ENCODE peak calls at places on chromosomes 5 and 9, in six cellular contexts. Y is ovary, W is upper lobe of right lung, I is brain microvascular endothelial cell, E is heart left ventricle, T is left ventricle myocardium inferior. X is an unnamed sample. For H3K36me3, the result is how much of the 10 kb centered on the place peaks cover.

GRCh38 chr5:135367070-135367469 is 32.0 kb downstream of the MACROH2A1 start:
- DNase-seq in Y (no peak), W (no peak), I (no peak), E (no peak), T (no peak), X (no peak)

GRCh38 chr5:37668524-37669047 is 171.3 kb downstream of the GDNF start:
- DNase-seq in Y (peak), W (no peak), I (peak), E (no peak), T (no peak), X (peak)

GRCh38 chr9:5531251-5531972 is 21.1 kb downstream of the PDCD1LG2 start:
- DNase-seq in Y (no peak), W (no peak), I (no peak), E (no peak), T (no peak), X (no peak)

GRCh38 chr5:146388418-146388817 is 49.8 kb downstream of the POU4F3 start:
- DNase-seq in Y (no peak), W (no peak), I (peak), E (no peak), T (no peak), X (no peak)

GRCh38 chr5:168649306-168649705 is 70.1 kb upstream of the PANK3 start:
- DNase-seq in Y (no peak), W (no peak), I (peak), E (no peak), T (no peak), X (no peak)

GRCh38 chr9:22278426-22278825 is 168.2 kb upstream of the DMRTA1 start:
- DNase-seq in Y (no peak), W (no peak), I (peak), E (no peak), T (no peak), X (no peak)

GRCh38 chr9:90907056-90907445 is 105.4 kb downstream of the SYK start:
- DNase-seq in Y (no peak), W (no peak), I (no peak), E (no peak), T (no peak), X (no peak)

GRCh38 chr5:159836691-159837090 is 79.6 kb upstream of the ADRA1B start:
- DNase-seq in Y (no peak), W (no peak), I (no peak), E (no peak), T (no peak), X (no peak)

GRCh38 chr9:93648836-93649235 is 72.5 kb downstream of the PHF2 start:
- DNase-seq in Y (peak), W (peak), I (no peak), E (peak), T (no peak), X (no peak)

GRCh38 chr5:173638631-173639030 is 22.2 kb upstream of the BOD1 start:
- DNase-seq in Y (no peak), W (no peak), I (no peak), E (no peak), T (no peak), X (no peak)

GRCh38 chr9:33628865-33629410 is 104.9 kb downstream of the ANKRD18B start:
- DNase-seq in Y (no peak), W (no peak), I (no peak), E (no peak), T (no peak), X (no peak)

GRCh38 chr5:150595466-150596031 is 44.9 kb upstream of the SYNPO start:
- DNase-seq in Y (no peak), W (peak), I (peak), E (no peak), T (peak), X (no peak)

GRCh38 chr5:96404191-96404867 is 28.7 kb downstream of the PCSK1 start:
- DNase-seq in Y (no peak), W (no peak), I (no peak), E (no peak), T (no peak), X (no peak)

GRCh38 chr5:16920109-16920816 is 15.8 kb downstream of the MYO10 start:
- DNase-seq in Y (no peak), W (no peak), I (no peak), E (no peak), T (no peak), X (no peak)

GRCh38 chr5:52605317-52605991 is 182.3 kb upstream of the ITGA1 start:
- DNase-seq in Y (no peak), W (no peak), I (no peak), E (no peak), T (no peak), X (no peak)

GRCh38 chr5:80915716-80916115 is 44.4 kb upstream of the RASGRF2 start:
- DNase-seq in Y (no peak), W (no peak), I (peak), E (no peak), T (no peak), X (no peak)

DNA sequence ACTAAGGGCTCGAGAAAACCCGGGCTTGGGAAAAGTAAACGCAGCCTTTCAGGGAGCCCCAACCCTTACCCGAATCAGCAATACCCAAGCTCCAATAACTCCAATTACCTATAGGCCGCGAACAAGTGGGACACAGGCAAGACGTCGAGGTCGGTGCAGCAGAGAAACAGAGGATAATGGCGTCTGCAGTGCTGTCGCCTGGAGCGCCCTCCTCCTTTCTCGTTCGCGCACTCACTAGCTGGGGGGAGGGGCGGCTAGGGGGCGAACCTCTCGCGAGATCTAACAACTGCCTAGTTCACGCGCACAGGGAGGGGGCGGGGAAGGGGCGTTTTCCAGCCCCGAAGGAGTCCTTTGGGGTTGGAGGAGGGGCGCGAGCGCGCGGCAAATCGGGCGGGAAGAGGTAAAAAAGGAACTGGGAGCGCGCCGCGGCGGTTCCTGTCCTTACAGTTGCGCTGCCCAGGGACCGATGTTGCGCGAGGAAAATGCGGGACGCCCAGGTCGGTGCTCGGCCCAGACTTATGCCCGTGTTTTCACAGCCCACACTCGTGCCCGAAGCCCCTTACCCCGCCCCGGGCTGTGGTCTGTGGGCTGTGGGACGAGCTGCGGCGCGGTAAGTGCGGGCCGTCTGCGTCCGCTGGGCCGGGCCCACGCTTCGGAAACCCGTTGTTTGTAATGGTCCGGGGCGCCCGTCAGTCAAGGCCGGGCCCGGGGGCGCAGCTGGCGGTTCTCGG is at the start of gene RMI1:
- DNase-seq in Y (peak), W (peak), I (peak), E (peak), T (peak), X (peak)
- TF ChIP-seq CTCF in Y (no peak), W (no peak), I (no peak), E (no peak), T (no peak), X (peak)

GRCh38 chr5:36301858-36302603 is at the start of gene RANBP3L:
- DNase-seq in Y (no peak), W (no peak), I (no peak), E (no peak), T (no peak), X (no peak)

GRCh38 chr5:36300181-36300926 is 1.3 kb downstream of the RANBP3L start:
- DNase-seq in Y (no peak), W (no peak), I (no peak), E (no peak), T (no peak), X (peak)

GRCh38 chr5:36298546-36298945 is 3.2 kb downstream of the RANBP3L start:
- DNase-seq in Y (no peak), W (no peak), I (no peak), E (no peak), T (no peak), X (peak)

GRCh38 chr5:36304095-36304494 is 2.4 kb upstream of the RANBP3L start:
- DNase-seq in Y (no peak), W (no peak), I (no peak), E (no peak), T (no peak), X (no peak)

GRCh38 chr5:36300927-36301540 is 668 bp downstream of the RANBP3L start:
- DNase-seq in Y (no peak), W (no peak), I (no peak), E (no peak), T (no peak), X (no peak)
- H3K4me3 ChIP-seq in Y (no peak), W (peak), I (no peak), E (peak), T (peak), X (no peak)

DNA sequence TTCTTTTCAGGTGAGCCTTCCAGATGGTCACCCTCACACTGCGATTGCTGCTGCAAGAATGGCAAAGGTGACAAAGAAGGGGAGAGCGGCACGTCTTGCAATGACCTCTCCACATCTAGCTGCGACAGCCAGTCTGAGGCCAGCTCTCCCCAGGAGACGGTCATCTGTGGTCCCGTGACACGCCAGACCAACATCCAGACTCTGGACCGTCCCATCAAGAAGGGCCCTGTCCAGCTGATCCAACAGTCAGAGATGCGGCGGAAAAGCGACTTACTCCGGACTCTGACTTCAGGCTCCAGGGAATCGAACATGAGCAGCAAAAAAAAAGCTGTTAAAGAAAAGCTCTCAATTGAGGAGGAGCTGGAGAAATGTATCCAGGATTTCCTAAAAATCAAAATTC is 303.0 kb downstream of the KCTD16 start:
- DNase-seq in Y (no peak), W (no peak), I (no peak), E (no peak), T (no peak), X (no peak)
- H3K36me3 ChIP-seq in Y (under half), W (under half), I (under half), E (under half), T (under half), X (under half)

GRCh38 chr9:128552153-128552743 is at the start of gene SPTAN1:
- DNase-seq in Y (peak), W (peak), I (peak), E (peak), T (peak), X (peak)
- TF ChIP-seq CTCF in Y (no peak), W (peak), I (no peak), E (no peak), T (peak), X (peak)

DNA sequence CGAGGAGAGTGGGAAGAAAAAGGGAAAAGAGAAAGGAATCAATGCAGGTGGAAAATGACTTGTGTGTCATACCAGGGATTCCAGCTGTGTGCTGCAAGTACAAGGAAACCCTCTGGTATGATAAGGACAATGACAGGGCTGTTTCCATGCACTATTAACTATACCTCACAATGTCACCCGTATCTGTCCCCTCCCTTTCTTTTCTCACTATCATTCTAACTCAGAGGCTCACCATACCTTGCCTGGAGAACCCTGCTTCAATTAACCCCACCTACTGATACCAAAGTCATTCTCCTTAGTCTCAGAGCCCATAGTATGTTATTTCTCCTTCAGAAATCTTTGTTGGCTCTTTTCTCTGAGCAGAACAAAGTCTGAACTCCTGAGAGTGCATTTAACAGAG is 236.2 kb upstream of the NREP start:
- DNase-seq in Y (no peak), W (no peak), I (no peak), E (no peak), T (no peak), X (no peak)
- H3K4me3 ChIP-seq in Y (no peak), W (no peak), I (no peak), E (no peak), T (no peak), X (no peak)

GRCh38 chr9:134031783-134032182 is 6.5 kb downstream of the BRD3OS start:
- DNase-seq in Y (no peak), W (no peak), I (no peak), E (no peak), T (no peak), X (no peak)
- H3K36me3 ChIP-seq in Y (under half), W (half or more), I (under half), E (half or more), T (half or more), X (under half)

GRCh38 chr9:135804588-135805421 is 102.5 kb downstream of the CAMSAP1 start:
- DNase-seq in Y (no peak), W (no peak), I (no peak), E (no peak), T (no peak), X (no peak)
- TF ChIP-seq CTCF in Y (no peak), W (no peak), I (peak), E (no peak), T (no peak), X (peak)